ENCODE peak calls at places on chromosomes 16 and 17, in four cellular contexts. One of them, this sample, is unnamed.

GRCh38 chr17:78442648-78443128 is 64.2 kb downstream of the PGS1 start:
- DNase-seq in K562: no peak
- DNase-seq in HepG2: no peak
- DNase-seq in GM12878: no peak
- DNase-seq in this sample: no peak

GRCh38 chr17:80083136-80083661 is 18.2 kb upstream of the GAA start:
- DNase-seq in K562: no peak
- DNase-seq in GM12878: no peak
- DNase-seq in HepG2: no peak
- DNase-seq in this sample: no peak

GRCh38 chr16:87470332-87470731 is 22.5 kb downstream of the ZCCHC14 start:
- DNase-seq in HepG2: no peak
- DNase-seq in GM12878: no peak
- DNase-seq in K562: no peak
- DNase-seq in this sample: no peak

GRCh38 chr17:14300628-14301278 is at the start of gene HS3ST3B1:
- DNase-seq in K562: peak; percentile 92
- DNase-seq in GM12878: no peak
- DNase-seq in HepG2: peak; percentile 99
- DNase-seq in this sample: peak; percentile 89

GRCh38 chr16:89003831-89004208 is 26.8 kb upstream of the CBFA2T3 start:
- DNase-seq in K562: peak; percentile 77
- DNase-seq in HepG2: no peak
- DNase-seq in GM12878: no peak
- DNase-seq in this sample: no peak

GRCh38 chr17:77990301-77990700 is 31.8 kb downstream of the TNRC6C start:
- DNase-seq in HepG2: no peak
- DNase-seq in K562: no peak
- DNase-seq in GM12878: no peak
- DNase-seq in this sample: no peak

GRCh38 chr17:41835214-41835799 is 725 bp downstream of the NT5C3B start:
- DNase-seq in GM12878: no peak
- DNase-seq in K562: no peak
- DNase-seq in HepG2: no peak
- DNase-seq in this sample: no peak

GRCh38 chr17:78416311-78416711 is 37.9 kb downstream of the PGS1 start:
- DNase-seq in GM12878: no peak
- DNase-seq in K562: no peak
- DNase-seq in HepG2: no peak
- DNase-seq in this sample: peak; percentile 54

GRCh38 chr17:14150604-14151003 is 81.3 kb downstream of the COX10 start:
- DNase-seq in K562: no peak
- DNase-seq in GM12878: no peak
- DNase-seq in HepG2: no peak
- DNase-seq in this sample: no peak

GRCh38 chr16:84670063-84670462 is 21.8 kb downstream of the KLHL36 start:
- DNase-seq in HepG2: no peak
- DNase-seq in K562: no peak
- DNase-seq in GM12878: no peak
- DNase-seq in this sample: no peak

GRCh38 chr17:80034977-80035686 is 540 bp downstream of the TBC1D16 start:
- DNase-seq in HepG2: no peak
- DNase-seq in K562: no peak
- DNase-seq in GM12878: no peak
- DNase-seq in this sample: peak; percentile 68

GRCh38 chr16:86899156-86899555 is 320.8 kb downstream of the FOXL1 start:
- DNase-seq in GM12878: no peak
- DNase-seq in HepG2: no peak
- DNase-seq in K562: no peak
- DNase-seq in this sample: no peak

GRCh38 chr16:50694206-50694605 is 800 bp downstream of the NOD2 start:
- DNase-seq in GM12878: no peak
- DNase-seq in HepG2: no peak
- DNase-seq in K562: no peak
- DNase-seq in this sample: no peak

GRCh38 chr17:44353656-44354331 is 8.7 kb downstream of the GRN start:
- DNase-seq in GM12878: no peak
- DNase-seq in HepG2: no peak
- DNase-seq in K562: peak; percentile 13
- DNase-seq in this sample: no peak

GRCh38 chr17:77354721-77355455 is 214.1 kb downstream of the SEC14L1 start:
- DNase-seq in HepG2: peak; percentile 93
- DNase-seq in K562: no peak
- DNase-seq in GM12878: no peak
- DNase-seq in this sample: no peak

GRCh38 chr17:4594406-4595349 is 10.3 kb downstream of the SMTNL2 start:
- DNase-seq in K562: peak; percentile 63
- DNase-seq in HepG2: no peak
- DNase-seq in GM12878: no peak
- DNase-seq in this sample: no peak

GRCh38 chr17:82668631-82669099 is 20.4 kb upstream of the WDR45B start:
- DNase-seq in HepG2: peak; percentile 78
- DNase-seq in GM12878: no peak
- DNase-seq in K562: peak; percentile 59
- DNase-seq in this sample: no peak

GRCh38 chr17:20935740-20936139 is 107.1 kb downstream of the USP22 start:
- DNase-seq in GM12878: no peak
- DNase-seq in K562: no peak
- DNase-seq in HepG2: no peak
- DNase-seq in this sample: peak; percentile 91

GRCh38 chr16:31352344-31353115 is 2.4 kb upstream of the ITGAX start:
- DNase-seq in HepG2: no peak
- DNase-seq in GM12878: no peak
- DNase-seq in K562: no peak
- DNase-seq in this sample: no peak

DNA sequence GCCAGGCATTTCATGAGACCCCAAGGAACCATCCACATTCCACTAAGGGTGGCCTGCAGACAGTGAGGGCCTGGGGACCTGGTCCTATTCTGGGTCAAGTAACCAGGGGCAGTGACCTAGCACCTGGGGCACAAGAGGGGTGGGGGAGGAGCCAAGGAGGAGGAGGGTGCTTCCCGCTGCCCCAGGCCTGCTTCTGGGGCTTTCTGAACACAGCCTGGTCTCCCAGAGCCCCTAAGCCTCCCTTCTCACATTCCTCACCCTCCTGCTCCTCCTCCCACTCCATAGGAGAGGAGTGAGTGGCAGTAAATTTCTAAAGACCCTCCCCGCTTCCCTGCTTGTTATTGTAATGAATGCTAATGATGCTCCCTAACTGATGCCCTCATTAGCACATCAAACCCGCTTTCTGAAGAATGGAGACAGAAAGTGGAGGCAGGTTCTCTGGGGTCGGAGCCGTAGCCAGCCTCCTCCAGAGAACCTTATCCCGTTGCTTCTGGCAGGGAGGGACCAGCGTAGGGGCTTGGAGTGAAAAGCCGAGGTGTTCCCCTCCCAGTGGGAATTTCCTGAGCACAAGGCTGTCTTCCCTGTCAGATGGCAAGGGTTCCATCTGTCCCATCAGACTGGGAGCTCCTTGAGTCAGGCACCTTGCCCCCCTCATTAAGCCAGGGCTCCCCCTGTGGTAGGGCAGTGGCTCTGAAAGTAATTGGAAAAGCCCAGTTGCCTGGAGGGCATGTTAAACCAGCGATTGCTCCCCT is 3.7 kb upstream of the SRCIN1 start:
- DNase-seq in HepG2: no peak
- DNase-seq in GM12878: no peak
- DNase-seq in K562: no peak
- DNase-seq in this sample: no peak
- H3K9ac ChIP-seq in HepG2: no peak overlapping the region
- H3K9ac ChIP-seq in GM12878: no peak overlapping the region
- H3K9ac ChIP-seq in K562: no peak overlapping the region
- H3K9ac ChIP-seq in this sample: no peak overlapping the region

GRCh38 chr17:36591434-36592315 is at the start of gene DHRS11:
- DNase-seq in K562: peak; percentile 95
- DNase-seq in GM12878: no peak
- DNase-seq in HepG2: peak; percentile 59
- DNase-seq in this sample: peak; percentile 80
- TF ChIP-seq MYC in K562: no peak
- TF ChIP-seq MYC in GM12878: no peak
- TF ChIP-seq MYC in HepG2: no peak
- TF ChIP-seq MYC in this sample: no peak

GRCh38 chr16:314351-314750 is 31.4 kb downstream of the PDIA2 start:
- DNase-seq in HepG2: no peak
- DNase-seq in K562: no peak
- DNase-seq in GM12878: no peak
- DNase-seq in this sample: no peak
- H3K79me2 ChIP-seq in HepG2: peaks cover 39% of the 10 kb centered on the region
- H3K79me2 ChIP-seq in K562: peaks cover 72% of the 10 kb centered on the region
- H3K79me2 ChIP-seq in GM12878: no peaks in the 10 kb centered on the region
- H3K79me2 ChIP-seq in this sample: peaks cover 26% of the 10 kb centered on the region

DNA sequence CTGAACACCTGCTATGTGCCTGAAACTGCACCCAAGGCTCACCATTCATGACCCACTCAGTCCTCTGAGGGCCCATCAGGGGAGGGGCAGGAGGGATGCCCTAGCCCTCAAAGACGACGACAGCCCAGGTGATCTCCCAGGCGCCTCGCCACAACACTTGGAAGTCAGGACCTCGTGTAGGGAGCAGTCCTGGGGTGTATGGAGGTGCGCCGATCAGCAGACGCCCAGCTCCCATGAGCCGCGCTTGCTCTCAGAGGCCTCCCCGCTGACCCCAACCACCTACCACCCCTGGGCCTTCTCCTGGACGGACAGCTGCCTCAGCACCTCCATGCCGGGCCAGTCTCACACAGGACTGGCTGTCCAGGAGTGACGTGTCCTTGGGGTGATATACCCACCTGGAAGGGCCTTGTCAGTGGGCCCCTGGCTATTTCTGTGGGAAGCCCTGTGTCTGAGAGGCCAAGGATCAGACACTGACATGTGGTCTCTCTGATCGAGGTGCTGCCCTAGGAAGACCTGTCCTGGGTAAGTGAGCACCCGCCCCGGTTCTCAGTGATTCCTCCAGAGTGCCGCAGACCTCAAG is 26.7 kb downstream of the KDM8 start:
- DNase-seq in GM12878: no peak
- DNase-seq in K562: no peak
- DNase-seq in HepG2: no peak
- DNase-seq in this sample: no peak
- H3K9ac ChIP-seq in GM12878: no peak overlapping the region
- H3K9ac ChIP-seq in K562: no peak overlapping the region
- H3K9ac ChIP-seq in HepG2: no peak overlapping the region
- H3K9ac ChIP-seq in this sample: no peak overlapping the region

DNA sequence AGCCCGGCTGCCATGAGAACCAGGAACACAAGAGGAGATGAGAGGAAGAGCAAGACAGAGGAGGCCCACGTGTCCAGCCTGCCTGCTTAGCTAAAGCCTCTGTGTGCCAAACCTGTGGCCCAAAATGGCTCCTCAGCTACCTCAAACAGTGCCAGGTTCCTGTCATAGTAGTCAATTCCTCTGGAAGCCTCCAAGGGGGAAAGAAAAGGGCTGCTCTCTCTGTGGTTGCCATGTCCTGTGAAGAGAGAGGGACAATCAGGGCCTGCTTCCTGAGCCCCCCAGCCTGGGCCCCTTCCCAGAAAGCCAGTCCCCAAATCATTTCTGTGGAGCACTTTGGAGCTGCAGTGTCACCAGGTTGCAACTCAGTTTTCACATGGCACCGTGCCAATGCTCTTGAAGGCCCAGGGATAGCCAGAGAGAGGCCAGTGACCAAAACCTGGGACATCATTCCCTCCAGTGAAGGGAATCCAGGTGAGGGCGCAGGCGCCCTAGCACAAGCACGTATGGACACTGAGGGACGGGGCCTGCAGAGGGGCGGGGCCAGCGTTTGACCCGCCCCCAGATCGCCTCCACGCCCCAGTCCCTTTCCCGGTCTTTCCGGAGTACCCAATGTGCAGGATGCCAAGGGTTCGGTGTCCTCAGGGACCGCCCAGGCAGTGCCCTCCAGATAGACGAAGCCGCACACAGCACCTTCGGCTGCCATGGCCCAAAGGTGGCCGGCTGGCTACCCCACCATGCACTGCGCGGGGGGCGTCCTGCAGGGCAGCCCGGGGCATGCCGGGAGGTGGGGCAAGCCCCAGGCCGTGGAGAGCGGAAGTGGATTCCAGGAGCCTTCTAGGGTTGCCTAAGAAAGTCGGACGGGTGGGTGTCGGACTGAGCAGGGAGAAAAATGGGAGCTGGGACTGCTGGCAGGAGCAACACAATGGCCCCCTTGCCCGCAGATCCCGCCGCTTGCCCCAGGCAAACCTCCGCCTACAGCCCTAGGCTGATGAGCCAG is 4.8 kb downstream of the SLC12A4 start:
- DNase-seq in K562: peak; percentile 60
- DNase-seq in HepG2: no peak
- DNase-seq in GM12878: no peak
- DNase-seq in this sample: no peak
- TF ChIP-seq MYC in K562: no peak
- TF ChIP-seq MYC in HepG2: no peak
- TF ChIP-seq MYC in GM12878: no peak
- TF ChIP-seq MYC in this sample: no peak